ENCODE peak calls at places on chromosome X, in eight cellular contexts. O, H, P, N, V, R, K and W are unnamed samples.
A peak's percentile ranks its signal among the peaks of the same experiment; 100 is the strongest.

GRCh38 chrX:54419559-54420302 is 20.5 kb upstream of the TSR2 start:
- DNase-seq in O (no peak), H (no peak), P (no peak), N (no peak), V (no peak), R (no peak), K (no peak), W (no peak)

GRCh38 chrX:45517090-45517973 is 316.7 kb upstream of the DIPK2B start:
- DNase-seq in O (no peak), H (no peak), P (no peak), N (no peak), V (peak; percentile 43), R (no peak), K (no peak), W (no peak)

GRCh38 chrX:54180403-54180802 is 2.7 kb downstream of the FAM120C start:
- DNase-seq in O (no peak), H (no peak), P (no peak), N (no peak), V (peak; percentile 29), R (no peak), K (no peak), W (no peak)

GRCh38 chrX:110001702-110002299 is 1.1 kb upstream of the TMEM164 start:
- DNase-seq in O (no peak), H (no peak), P (no peak), N (no peak), V (no peak), R (no peak), K (no peak), W (no peak)

GRCh38 chrX:137212078-137212632 is 178.4 kb upstream of the GPR101 start:
- DNase-seq in O (no peak), H (no peak), P (no peak), N (no peak), V (no peak), R (no peak), K (no peak), W (no peak)

GRCh38 chrX:130173190-130173895 is 1.6 kb downstream of the RAB33A start:
- DNase-seq in O (no peak), H (peak; percentile 24), P (no peak), N (no peak), V (peak; percentile 66), R (no peak), K (no peak), W (peak; percentile 11)

GRCh38 chrX:7927259-7928167 is at the start of gene PNPLA4:
- DNase-seq in O (peak; percentile 67), H (peak; percentile 87), P (peak; percentile 97), N (peak; percentile 85), V (peak; percentile 76), R (peak; percentile 73), K (peak; percentile 91), W (peak; percentile 81)

GRCh38 chrX:133171962-133172708 is 46.0 kb downstream of the TFDP3 start:
- DNase-seq in O (no peak), H (no peak), P (no peak), N (no peak), V (peak; percentile 22), R (no peak), K (no peak), W (no peak)

GRCh38 chrX:133325422-133325821 is 89.9 kb downstream of the GPC4 start:
- DNase-seq in O (no peak), H (no peak), P (no peak), N (no peak), V (no peak), R (no peak), K (no peak), W (no peak)

GRCh38 chrX:19566359-19567141 is 51.2 kb upstream of the MAP3K15 start:
- DNase-seq in O (no peak), H (no peak), P (peak; percentile 45), N (no peak), V (no peak), R (no peak), K (no peak), W (no peak)

GRCh38 chrX:41350150-41350975 is 16.4 kb downstream of the DDX3X start:
- DNase-seq in O (no peak), H (no peak), P (no peak), N (no peak), V (no peak), R (no peak), K (no peak), W (no peak)

GRCh38 chrX:120499301-120500097 is 30.4 kb upstream of the LAMP2 start:
- DNase-seq in O (no peak), H (no peak), P (no peak), N (no peak), V (no peak), R (no peak), K (no peak), W (no peak)

GRCh38 chrX:3609800-3610199 is 103.6 kb downstream of the PRKX start:
- DNase-seq in O (no peak), H (no peak), P (no peak), N (no peak), V (no peak), R (no peak), K (no peak), W (no peak)

GRCh38 chrX:154047266-154047665 is 27.6 kb upstream of the IRAK1 start:
- DNase-seq in O (no peak), H (no peak), P (no peak), N (no peak), V (no peak), R (no peak), K (no peak), W (no peak)

GRCh38 chrX:111007238-111007637 is 88.8 kb upstream of the PAK3 start:
- DNase-seq in O (no peak), H (no peak), P (no peak), N (no peak), V (no peak), R (no peak), K (no peak), W (no peak)

GRCh38 chrX:122501652-122502051 is 682.4 kb upstream of the GRIA3 start:
- DNase-seq in O (no peak), H (no peak), P (no peak), N (no peak), V (no peak), R (no peak), K (no peak), W (no peak)